ENCODE peak calls at places on chromosomes 16 and 17, in five cellular contexts. A is colonic mucosa, N is adrenal gland, U is endothelial cell of umbilical vein, B is uterus. V is an unnamed sample.
A peak's percentile ranks its signal among the peaks of the same experiment; 100 is the strongest.

GRCh38 chr17:8588877-8589276 is 41.6 kb downstream of the MYH10 start:
- DNase-seq in A (no peak), N (no peak), U (no peak), B (no peak), V (no peak)

GRCh38 chr16:21071741-21072140 is 78.9 kb downstream of the DNAH3 start:
- DNase-seq in A (no peak), N (no peak), U (no peak), B (no peak), V (no peak)

GRCh38 chr17:77807051-77807745 is 151.3 kb upstream of the TNRC6C start:
- DNase-seq in A (no peak), N (no peak), U (no peak), B (no peak), V (no peak)

GRCh38 chr17:28501421-28502284 is 4.5 kb upstream of the FOXN1 start:
- DNase-seq in A (peak; percentile 59), N (no peak), U (no peak), B (no peak), V (no peak)

GRCh38 chr17:48051706-48052486 is 3.7 kb downstream of the NFE2L1 start:
- DNase-seq in A (peak; percentile 42), N (peak; percentile 82), U (peak; percentile 95), B (peak; percentile 91), V (no peak)

GRCh38 chr17:39737761-39738567 is at the start of gene GRB7:
- DNase-seq in A (peak; percentile 93), N (no peak), U (no peak), B (peak; percentile 47), V (no peak)

GRCh38 chr17:41917957-41918391 is 777 bp downstream of the ACLY start:
- DNase-seq in A (peak; percentile 78), N (peak; percentile 67), U (peak; percentile 57), B (peak; percentile 52), V (peak; percentile 26)

GRCh38 chr17:78507526-78507925 is 69.7 kb downstream of the DNAH17 start:
- DNase-seq in A (no peak), N (no peak), U (no peak), B (no peak), V (no peak)

GRCh38 chr16:23310217-23310616 is 8.1 kb downstream of the SCNN1B start:
- DNase-seq in A (no peak), N (no peak), U (no peak), B (no peak), V (no peak)
- H3K27ac ChIP-seq in A (no peak overlapping the region), N (no peak overlapping the region), U (no peak overlapping the region), B (no peak overlapping the region), V (no peak overlapping the region)

GRCh38 chr17:76333673-76334505 is 19.8 kb downstream of the PRPSAP1 start:
- DNase-seq in A (no peak), N (no peak), U (no peak), B (no peak), V (no peak)
- H3K27ac ChIP-seq in A (no peak overlapping the region), N (no peak overlapping the region), U (no peak overlapping the region), B (no peak overlapping the region), V (no peak overlapping the region)

DNA sequence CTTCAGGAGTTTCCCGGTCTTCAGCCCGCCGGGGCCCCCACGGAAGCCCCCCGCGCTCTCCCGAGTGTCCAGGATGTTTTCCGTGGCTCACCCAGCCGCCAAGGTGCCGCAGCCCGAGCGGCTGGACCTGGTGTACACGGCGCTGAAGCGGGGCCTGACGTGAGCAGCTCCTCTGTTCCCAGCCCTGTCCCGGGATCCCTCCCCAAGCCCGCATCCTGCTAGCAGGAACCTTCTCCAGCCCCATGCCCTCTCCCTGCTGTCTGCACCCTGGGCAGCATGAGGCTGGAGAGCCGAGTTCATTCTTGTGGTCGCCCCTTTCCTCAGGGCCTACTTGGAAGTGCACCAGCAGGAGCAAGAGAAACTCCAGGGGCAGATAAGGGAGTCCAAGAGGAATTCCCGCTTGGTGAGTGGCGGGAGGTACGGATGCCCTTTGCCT is 10.1 kb downstream of the RIPOR1 start:
- DNase-seq in A (no peak), N (peak; percentile 42), U (peak; percentile 46), B (no peak), V (no peak)
- H3K27ac ChIP-seq in A (no peak overlapping the region), N (no peak overlapping the region), U (peak overlapping the region; percentile 63), B (peak overlapping the region; percentile 84), V (peak overlapping the region; percentile 78)

DNA sequence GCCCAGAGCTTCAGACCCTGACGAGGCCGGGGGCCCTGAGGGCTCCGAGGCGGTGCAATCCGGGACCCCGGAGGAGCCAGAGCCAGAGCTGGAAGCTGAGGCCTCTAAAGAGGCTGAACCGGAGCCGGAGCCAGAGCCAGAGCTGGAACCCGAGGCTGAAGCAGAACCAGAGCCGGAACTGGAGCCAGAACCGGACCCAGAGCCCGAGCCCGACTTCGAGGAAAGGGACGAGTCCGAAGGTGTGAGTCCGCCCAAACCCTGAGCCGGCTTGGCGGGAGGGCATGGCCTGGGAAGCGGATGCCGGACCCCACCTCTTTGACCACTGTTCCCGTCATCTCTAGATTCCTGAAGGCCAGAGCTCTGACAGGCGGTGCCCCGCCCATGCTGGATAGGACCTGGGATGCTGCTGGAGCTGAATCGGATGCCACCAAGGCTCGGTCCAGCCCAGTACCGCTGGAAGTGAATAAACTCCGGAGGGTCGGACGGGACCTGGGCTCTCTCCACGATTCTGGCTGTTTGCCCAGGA is 4.4 kb downstream of the NOL3 start:
- DNase-seq in A (no peak), N (peak; percentile 53), U (no peak), B (no peak), V (no peak)
- H3K27ac ChIP-seq in A (peak overlapping the region; percentile 94), N (peak overlapping the region; percentile 97), U (peak overlapping the region; percentile 4), B (peak overlapping the region; percentile 73), V (no peak overlapping the region)

GRCh38 chr17:49190932-49191331 is 19.4 kb downstream of the GNGT2 start:
- DNase-seq in A (no peak), N (no peak), U (no peak), B (no peak), V (no peak)
- H3K27ac ChIP-seq in A (no peak overlapping the region), N (no peak overlapping the region), U (no peak overlapping the region), B (no peak overlapping the region), V (peak overlapping the region; percentile 92)

V was measured in CD4-positive, CD25-positive, alpha-beta regulatory T cell.